ENCODE peak calls at places on chromosomes 13 and 19, in six cellular contexts. A is mammary epithelial cell, Y is H9, Q is IMR-90, W is fibroblast of lung, B is SK-N-SH. H is an unnamed sample.

GRCh38 chr13:75643693-75644092 is 7.6 kb downstream of the LMO7 start:
- DNase-seq in A (no peak), Y (no peak), Q (no peak), W (no peak), B (no peak), H (no peak)

GRCh38 chr13:48210178-48210577 is 22.8 kb upstream of the ITM2B start:
- DNase-seq in A (peak), Y (no peak), Q (peak), W (peak), B (no peak), H (no peak)

GRCh38 chr19:38647966-38648788 is 728 bp downstream of the ACTN4 start:
- DNase-seq in A (no peak), Y (no peak), Q (no peak), W (no peak), B (peak), H (peak)

GRCh38 chr13:110455941-110456340 is 105.6 kb downstream of the RAB20 start:
- DNase-seq in A (peak), Y (peak), Q (peak), W (peak), B (peak), H (peak)

GRCh38 chr13:113585828-113586355 is 1.3 kb downstream of the TFDP1 start:
- DNase-seq in A (no peak), Y (no peak), Q (no peak), W (no peak), B (no peak), H (no peak)

GRCh38 chr19:17255150-17255621 is 9.4 kb downstream of the USHBP1 start:
- DNase-seq in A (no peak), Y (peak), Q (no peak), W (no peak), B (no peak), H (no peak)

GRCh38 chr13:38824342-38824741 is 137.5 kb downstream of the FREM2 start:
- DNase-seq in A (peak), Y (peak), Q (no peak), W (no peak), B (no peak), H (no peak)

GRCh38 chr13:113763961-113764792 is 5.2 kb downstream of the TMEM255B start:
- DNase-seq in A (no peak), Y (no peak), Q (no peak), W (no peak), B (no peak), H (no peak)

GRCh38 chr13:97743946-97744345 is 209.5 kb upstream of the IPO5 start:
- DNase-seq in A (no peak), Y (no peak), Q (no peak), W (no peak), B (no peak), H (no peak)

GRCh38 chr13:34435338-34435737 is 506.7 kb upstream of the NBEA start:
- DNase-seq in A (no peak), Y (no peak), Q (no peak), W (peak), B (no peak), H (no peak)

GRCh38 chr13:102697929-102698648 is 3.2 kb upstream of the METTL21C start:
- DNase-seq in A (no peak), Y (no peak), Q (no peak), W (no peak), B (no peak), H (no peak)

GRCh38 chr13:78750735-78751134 is 91.8 kb upstream of the OBI1 start:
- DNase-seq in A (no peak), Y (no peak), Q (no peak), W (no peak), B (no peak), H (no peak)

GRCh38 chr13:58919551-58919950 is 1244.2 kb downstream of the DIAPH3 start:
- DNase-seq in A (no peak), Y (no peak), Q (no peak), W (peak), B (no peak), H (no peak)

GRCh38 chr19:55443045-55443823 is at the start of gene SHISA7:
- DNase-seq in A (no peak), Y (no peak), Q (no peak), W (no peak), B (peak), H (no peak)

GRCh38 chr13:81658598-81659370 is 1317.9 kb upstream of the SPRY2 start:
- DNase-seq in A (no peak), Y (peak), Q (no peak), W (no peak), B (no peak), H (no peak)

GRCh38 chr13:64075543-64076271 is 2660.1 kb upstream of the PCDH20 start:
- DNase-seq in A (no peak), Y (no peak), Q (no peak), W (no peak), B (no peak), H (peak)

GRCh38 chr19:13078897-13079541 is 23.6 kb downstream of the LYL1 start:
- DNase-seq in A (no peak), Y (no peak), Q (no peak), W (peak), B (no peak), H (no peak)

GRCh38 chr19:39133431-39134270 is 8.1 kb downstream of the PAK4 start:
- DNase-seq in A (no peak), Y (no peak), Q (no peak), W (no peak), B (peak), H (no peak)

GRCh38 chr19:40744554-40745401 is 5.5 kb downstream of the ACTMAP start:
- DNase-seq in A (no peak), Y (peak), Q (no peak), W (no peak), B (peak), H (peak)

GRCh38 chr13:79987761-79988160 is 353.2 kb downstream of the SPRY2 start:
- DNase-seq in A (peak), Y (no peak), Q (no peak), W (no peak), B (no peak), H (no peak)
- H3K27ac ChIP-seq in A (peak), Y (no peak), Q (no peak), W (peak), B (peak), H (no peak)

DNA sequence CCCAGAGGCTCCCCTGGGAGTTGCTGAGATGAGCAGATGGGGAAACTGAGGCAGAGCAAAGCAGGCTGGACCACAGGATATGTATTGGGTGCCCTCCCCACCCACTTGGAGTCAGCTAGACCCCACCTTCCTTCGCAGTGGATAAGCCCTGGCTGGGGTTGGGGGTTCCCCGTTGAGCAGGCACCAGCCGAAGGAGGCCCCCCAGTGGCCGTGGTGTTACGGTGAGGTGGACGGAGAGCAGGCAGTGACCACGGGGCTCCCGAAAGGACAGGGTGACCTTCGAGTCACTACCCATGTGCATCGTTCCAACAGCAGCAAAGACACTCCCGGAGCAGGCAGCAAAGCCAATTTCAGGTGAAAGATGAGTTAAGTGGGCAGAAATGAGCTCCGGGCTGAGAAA is 62.4 kb upstream of the ADGRE5 start:
- DNase-seq in A (no peak), Y (peak), Q (no peak), W (no peak), B (peak), H (no peak)
- H3K4me2 ChIP-seq in A (no peak), Y (no peak), Q (no peak), W (no peak), B (no peak), H (no peak)

GRCh38 chr19:2454199-2454961 is 2.4 kb downstream of the LMNB2 start:
- DNase-seq in A (no peak), Y (no peak), Q (no peak), W (no peak), B (no peak), H (no peak)
- H3K9ac ChIP-seq in A (no peak), Y (no peak), Q (no peak), W (no peak), B (no peak), H (peak)

GRCh38 chr19:18300930-18301717 is 19.7 kb upstream of the JUND start:
- DNase-seq in A (peak), Y (no peak), Q (peak), W (peak), B (no peak), H (no peak)
- H3K27ac ChIP-seq in A (no peak), Y (no peak), Q (peak), W (peak), B (no peak), H (no peak)

GRCh38 chr19:49688531-49689132 is 762 bp upstream of the ADM5 start:
- DNase-seq in A (no peak), Y (peak), Q (no peak), W (no peak), B (no peak), H (no peak)

GRCh38 chr19:49691243-49692101 is 556 bp downstream of the CPT1C start:
- DNase-seq in A (no peak), Y (peak), Q (peak), W (peak), B (peak), H (peak)

GRCh38 chr19:49689133-49690072 is at the start of gene ADM5:
- DNase-seq in A (no peak), Y (peak), Q (no peak), W (no peak), B (peak), H (no peak)

GRCh38 chr19:49690656-49691242 is at the start of gene CPT1C:
- DNase-seq in A (no peak), Y (peak), Q (peak), W (peak), B (peak), H (peak)

DNA sequence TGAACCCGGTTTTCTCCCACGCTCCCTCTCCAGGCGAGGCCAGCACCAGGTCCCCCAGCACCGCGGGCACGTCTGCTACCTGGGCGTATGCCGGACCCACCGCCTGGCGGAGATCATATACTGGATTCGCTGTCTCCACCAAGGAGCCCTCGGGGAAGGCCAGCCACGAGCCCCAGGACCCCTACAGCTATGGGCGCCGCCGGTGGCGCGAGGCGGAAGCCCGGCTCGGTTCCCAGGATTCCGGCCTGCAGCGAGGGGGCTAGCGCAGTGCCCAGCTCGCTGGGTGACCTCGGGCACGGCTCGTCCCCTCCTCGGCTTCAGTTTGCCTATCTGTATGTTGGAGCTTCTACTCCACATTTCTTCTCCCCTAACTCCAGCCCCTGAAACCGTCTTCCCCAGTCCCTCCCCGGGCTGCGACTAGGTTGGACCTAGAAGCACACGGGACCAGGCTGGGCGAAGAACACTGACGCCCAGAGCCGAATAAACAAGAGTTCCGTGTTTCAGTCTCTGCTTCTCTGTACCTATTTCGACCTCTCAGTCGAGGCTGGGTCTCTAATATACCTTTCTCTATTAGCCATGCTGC is 752 bp upstream of the CPT1C start:
- DNase-seq in A (no peak), Y (no peak), Q (no peak), W (no peak), B (no peak), H (no peak)
- H3K4me2 ChIP-seq in A (peak), Y (peak), Q (peak), W (peak), B (peak), H (no peak)